ENCODE peak calls at places on chromosomes 1 and 21, in nine cellular contexts. B, Y, A, R, Z, Q, I, V and X are unnamed samples.

GRCh38 chr1:112625696-112626095 is 6.1 kb downstream of the CAPZA1 start:
- DNase-seq in R (no peak), Y (no peak), A (no peak), B (no peak), I (no peak), Z (no peak), V (no peak), Q (no peak), X (no peak)

GRCh38 chr1:15168479-15168878 is 14.9 kb downstream of the TMEM51 start:
- DNase-seq in I (peak), Q (peak), Z (no peak), R (no peak), V (peak), A (peak), Y (no peak), B (no peak), X (peak)

GRCh38 chr1:22738522-22738921 is 27.9 kb downstream of the EPHB2 start:
- DNase-seq in Y (no peak), Z (no peak), R (no peak), V (no peak), A (no peak), I (no peak), B (no peak), Q (no peak), X (no peak)

GRCh38 chr21:23111070-23111605 is 2112.9 kb downstream of the NCAM2 start:
- DNase-seq in Z (no peak), B (no peak), Y (no peak), A (no peak), V (no peak), R (no peak), Q (no peak), I (no peak), X (no peak)

GRCh38 chr21:34822957-34823356 is 154.2 kb downstream of the CLIC6 start:
- DNase-seq in R (no peak), I (no peak), Z (no peak), B (no peak), Y (no peak), Q (no peak), A (peak), V (no peak), X (no peak)

GRCh38 chr1:20411196-20411980 is 74.6 kb downstream of the CAMK2N1 start:
- DNase-seq in V (no peak), B (no peak), A (peak), Q (peak), I (peak), Z (no peak), R (no peak), Y (no peak), X (peak)

GRCh38 chr1:200874694-200875093 is 1.9 kb downstream of the GPR25 start:
- DNase-seq in B (no peak), A (no peak), Z (no peak), Y (no peak), I (no peak), R (no peak), V (no peak), Q (no peak), X (no peak)

GRCh38 chr1:233065655-233066054 is 115.2 kb downstream of the NTPCR start:
- DNase-seq in Y (no peak), I (no peak), A (no peak), V (no peak), Z (no peak), Q (no peak), R (no peak), B (no peak), X (no peak)

DNA sequence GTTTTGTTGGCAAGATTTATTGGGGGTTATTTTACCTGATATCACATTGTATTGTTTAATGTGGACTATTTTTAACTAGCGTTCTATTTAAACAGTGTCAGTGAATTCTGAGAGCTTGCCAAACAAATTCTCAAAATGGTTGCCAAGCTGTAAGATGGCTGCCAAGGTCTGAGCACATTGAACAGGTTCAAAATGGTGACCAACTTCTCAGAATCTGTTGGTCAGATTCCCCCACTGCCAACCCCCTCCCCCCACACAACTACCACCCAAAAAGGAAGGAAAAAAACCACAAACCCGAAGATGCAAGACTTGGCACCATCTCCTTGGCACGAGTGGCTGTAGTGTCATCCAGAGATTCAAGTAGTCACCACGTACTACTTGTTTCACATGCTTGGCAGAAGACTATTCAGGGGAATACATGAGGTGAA is 159.1 kb downstream of the NFIA start:
- DNase-seq in Q (no peak), Z (no peak), V (no peak), I (peak), A (no peak), Y (no peak), B (no peak), R (no peak), X (no peak)
- H3K27ac ChIP-seq in Q (no peak), Z (no peak), V (peak), I (no peak), A (no peak), Y (no peak), B (peak), R (no peak), X (peak)

DNA sequence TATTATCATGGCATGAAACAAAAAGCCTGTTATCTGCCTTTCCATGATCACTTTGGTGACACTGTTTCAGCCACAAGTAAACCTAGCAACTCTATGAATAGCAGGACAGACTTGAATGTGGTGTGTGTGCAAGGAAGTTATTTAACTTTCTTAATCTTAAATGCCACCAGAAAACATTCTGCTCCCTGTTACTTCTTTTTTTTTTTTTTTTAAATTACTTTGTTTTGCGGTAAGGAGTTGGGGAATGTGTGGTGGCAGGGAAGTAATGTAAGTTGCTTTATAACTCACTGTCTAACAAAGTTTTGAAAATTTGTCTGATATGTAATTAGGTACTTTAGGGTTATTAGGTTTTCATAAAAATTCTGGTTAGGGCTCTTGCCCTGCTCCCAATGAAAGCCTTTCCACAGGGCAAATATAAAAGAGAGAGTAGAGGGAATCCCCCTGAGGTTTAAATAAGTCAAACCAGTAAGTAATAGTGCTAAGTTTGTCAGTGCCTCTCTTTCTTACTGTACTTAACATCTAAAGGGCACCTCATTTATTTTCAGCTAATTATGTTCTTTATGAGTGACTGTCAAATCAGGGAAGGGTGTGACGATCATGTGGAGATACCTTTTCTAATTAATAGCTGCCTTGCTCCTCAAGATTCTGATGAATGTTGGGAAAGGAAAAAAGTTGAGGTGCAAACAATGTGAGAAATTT is 39.5 kb downstream of the RASAL2 start:
- DNase-seq in B (no peak), I (no peak), Z (no peak), V (no peak), R (no peak), A (no peak), Q (no peak), Y (no peak), X (no peak)
- H3K27ac ChIP-seq in B (no peak), I (no peak), Z (no peak), V (peak), R (no peak), A (no peak), Q (no peak), Y (no peak), X (peak)

GRCh38 chr1:193179094-193179493 is 7.3 kb downstream of the B3GALT2 start:
- DNase-seq in Y (no peak), B (no peak), I (no peak), V (no peak), Q (no peak), A (no peak), R (no peak), Z (no peak), X (no peak)

GRCh38 chr1:193181985-193182384 is 4.4 kb downstream of the B3GALT2 start:
- DNase-seq in Y (no peak), Q (no peak), Z (no peak), B (no peak), R (no peak), I (peak), V (no peak), A (no peak), X (no peak)

GRCh38 chr1:193183019-193183643 is 3.3 kb downstream of the B3GALT2 start:
- DNase-seq in A (no peak), B (no peak), R (no peak), Q (peak), Z (peak), I (peak), V (no peak), Y (no peak), X (no peak)

GRCh38 chr1:193184776-193185175 is 1.6 kb downstream of the B3GALT2 start:
- DNase-seq in I (no peak), R (no peak), Y (no peak), A (no peak), V (no peak), B (no peak), Q (no peak), Z (no peak), X (no peak)

DNA sequence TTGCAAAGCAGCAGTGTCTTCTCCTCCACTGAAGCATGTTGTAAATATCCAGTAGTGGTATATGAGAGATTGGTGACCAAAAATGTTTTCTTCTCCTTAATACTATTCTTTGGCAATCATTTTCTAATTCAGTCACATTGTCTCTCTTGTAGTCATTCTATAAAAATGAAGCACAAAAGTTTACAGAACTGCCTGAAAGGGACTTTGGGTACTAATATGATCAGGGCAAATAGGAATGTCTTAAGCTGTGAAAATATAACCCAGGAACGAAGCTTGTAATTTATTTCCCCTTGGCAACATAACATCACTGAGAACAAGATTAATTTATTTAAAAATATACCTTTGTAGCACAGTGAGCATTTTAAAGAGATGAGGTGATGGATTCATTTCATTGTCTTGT is 4.9 kb downstream of the B3GALT2 start:
- DNase-seq in Y (no peak), A (no peak), B (no peak), V (no peak), Q (no peak), I (no peak), Z (no peak), R (no peak), X (no peak)
- H3K27ac ChIP-seq in Y (no peak), A (no peak), B (no peak), V (no peak), Q (no peak), I (no peak), Z (no peak), R (no peak), X (no peak)

GRCh38 chr1:27435566-27436203 is 43.3 kb downstream of the GPR3 start:
- DNase-seq in I (no peak), R (no peak), Y (no peak), Q (no peak), B (no peak), V (no peak), A (no peak), Z (peak), X (no peak)

GRCh38 chr1:27444632-27445031 is 45.3 kb downstream of the WASF2 start:
- DNase-seq in Y (no peak), Q (no peak), A (no peak), V (no peak), I (no peak), Z (no peak), B (no peak), R (no peak), X (no peak)

GRCh38 chr1:27436204-27437159 is 44.1 kb downstream of the GPR3 start:
- DNase-seq in B (no peak), Z (peak), R (no peak), A (peak), Y (peak), V (no peak), Q (no peak), I (peak), X (peak)

GRCh38 chr1:27439150-27439549 is 46.7 kb downstream of the GPR3 start:
- DNase-seq in V (no peak), R (no peak), Q (no peak), A (no peak), Z (no peak), B (no peak), I (no peak), Y (no peak), X (no peak)

DNA sequence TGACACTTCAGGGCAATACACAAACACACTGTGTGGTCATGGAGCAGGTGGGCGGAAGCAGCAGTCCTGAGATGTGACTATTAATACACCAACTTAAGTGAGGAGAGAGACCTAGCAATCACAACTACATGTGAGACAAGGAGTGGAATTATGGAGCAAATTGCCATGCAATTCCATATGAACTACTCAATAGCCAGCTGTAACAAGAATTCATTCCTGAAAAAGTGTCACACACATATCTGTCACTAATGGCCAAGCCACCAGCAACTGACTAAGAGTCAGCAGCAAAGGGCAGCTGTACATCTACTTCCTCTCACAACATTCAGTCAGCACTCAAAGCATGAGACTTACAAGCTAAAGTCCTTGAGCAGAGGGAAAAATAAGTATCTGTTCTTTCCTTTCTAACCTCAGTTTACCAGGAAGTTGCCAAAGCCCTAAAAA is 46.2 kb downstream of the GPR3 start:
- DNase-seq in Y (no peak), R (no peak), I (no peak), Q (no peak), V (no peak), Z (no peak), A (no peak), B (no peak), X (no peak)
- H3K27ac ChIP-seq in Y (no peak), R (no peak), I (no peak), Q (no peak), V (peak), Z (peak), A (no peak), B (no peak), X (peak)

GRCh38 chr1:2306151-2306978 is 78.2 kb downstream of the SKI start:
- DNase-seq in V (no peak), Y (no peak), Z (no peak), I (no peak), A (no peak), B (no peak), R (no peak), Q (no peak), X (no peak)

GRCh38 chr1:2308844-2309243 is 80.7 kb downstream of the SKI start:
- DNase-seq in I (no peak), R (no peak), B (no peak), Z (no peak), A (no peak), Y (no peak), Q (no peak), V (no peak), X (no peak)

GRCh38 chr1:2310332-2311183 is 80.8 kb downstream of the MORN1 start:
- DNase-seq in B (no peak), A (no peak), Z (no peak), Q (no peak), I (no peak), R (no peak), V (no peak), Y (no peak), X (no peak)

GRCh38 chr1:2307206-2307605 is 79.1 kb downstream of the SKI start:
- DNase-seq in A (no peak), Y (no peak), R (no peak), V (no peak), I (no peak), Q (no peak), B (no peak), Z (no peak), X (no peak)

DNA sequence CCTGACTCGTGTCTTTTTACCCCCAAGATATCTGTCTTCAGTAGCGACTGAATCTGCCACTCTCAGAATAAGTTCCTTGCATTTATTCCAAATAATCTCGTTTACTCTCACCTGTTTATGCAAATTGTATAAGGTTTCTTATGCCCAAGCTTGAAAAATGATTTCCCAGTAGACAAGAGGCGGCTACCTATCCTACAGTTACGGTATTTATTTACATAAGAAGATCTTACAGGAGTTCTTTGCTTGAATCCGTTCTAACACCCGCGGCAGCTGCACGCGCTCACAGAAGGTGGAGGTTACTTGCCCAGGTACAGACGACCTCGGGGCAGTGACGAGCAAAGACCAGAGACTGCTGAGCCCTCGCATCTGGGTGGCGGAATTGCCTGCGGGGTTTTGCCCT is 79.8 kb downstream of the SKI start:
- DNase-seq in V (no peak), I (no peak), A (no peak), Z (no peak), Q (no peak), Y (no peak), B (no peak), R (no peak), X (no peak)
- H3K27ac ChIP-seq in V (no peak), I (no peak), A (no peak), Z (no peak), Q (no peak), Y (no peak), B (no peak), R (no peak), X (no peak)

GRCh38 chr1:108695515-108695914 is 3.4 kb downstream of the PRPF38B start:
- DNase-seq in B (no peak), I (no peak), Y (no peak), Z (no peak), A (no peak), Q (no peak), R (no peak), V (no peak), X (no peak)
- H3K27ac ChIP-seq in B (no peak), I (no peak), Y (no peak), Z (no peak), A (no peak), Q (no peak), R (no peak), V (no peak), X (no peak)

DNA sequence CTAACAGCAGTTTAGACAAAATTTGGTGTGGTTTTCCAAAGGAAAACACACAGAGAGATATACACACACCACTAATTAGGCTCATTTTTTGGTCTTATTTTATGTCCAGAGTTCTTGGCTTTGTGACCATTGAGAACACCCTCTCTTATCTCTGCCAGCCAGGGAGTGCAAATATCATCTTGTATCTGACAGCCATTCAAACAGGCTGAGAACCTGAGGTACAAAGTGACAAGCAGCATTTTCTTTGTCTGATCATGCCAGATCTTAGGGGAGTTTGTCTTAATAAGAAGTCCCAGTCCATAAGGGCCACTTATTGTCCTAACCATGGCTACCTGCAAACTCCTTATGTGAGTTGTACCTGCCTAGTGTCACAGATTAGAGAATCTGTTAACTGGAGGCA is 1165.2 kb downstream of the BRINP3 start:
- DNase-seq in B (no peak), Q (no peak), Y (no peak), A (no peak), I (no peak), Z (no peak), R (no peak), V (no peak), X (no peak)
- H3K27ac ChIP-seq in B (no peak), Q (no peak), Y (no peak), A (no peak), I (no peak), Z (no peak), R (no peak), V (no peak), X (no peak)

GRCh38 chr1:184387069-184387870 is 441 bp downstream of the C1orf21 start:
- DNase-seq in I (no peak), Z (no peak), R (peak), B (peak), Q (no peak), A (no peak), V (peak), Y (peak), X (no peak)

GRCh38 chr1:184386271-184387068 is at the start of gene C1orf21:
- DNase-seq in Z (no peak), R (peak), Q (peak), Y (peak), V (peak), B (peak), A (peak), I (peak), X (peak)

GRCh38 chr1:184387871-184388670 is 1.2 kb downstream of the C1orf21 start:
- DNase-seq in I (peak), B (peak), Q (peak), R (no peak), A (peak), Y (no peak), Z (no peak), V (peak), X (peak)

GRCh38 chr1:184383772-184384323 is 3.0 kb upstream of the C1orf21 start:
- DNase-seq in R (no peak), I (no peak), V (no peak), B (no peak), A (no peak), Y (no peak), Z (no peak), Q (no peak), X (no peak)

DNA sequence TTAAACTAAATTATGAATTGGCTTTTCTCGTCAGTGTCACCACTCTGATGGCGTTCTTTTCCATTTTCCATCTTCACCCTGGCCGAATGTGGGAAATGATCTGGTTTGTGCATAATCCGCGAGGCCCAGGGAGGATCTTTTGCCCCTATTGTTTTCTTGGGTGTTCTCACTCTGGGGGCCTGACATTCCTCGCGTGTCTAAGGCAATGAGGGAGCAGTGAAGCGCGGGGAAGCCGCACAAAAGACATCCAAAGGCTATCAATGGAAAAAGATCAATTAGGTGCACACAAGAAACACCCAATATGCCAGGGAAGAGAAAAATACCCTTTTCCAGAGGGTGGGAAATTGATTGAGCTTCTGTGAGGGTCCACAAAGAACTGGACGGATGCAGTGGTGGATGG is 966 bp upstream of the C1orf21 start:
- DNase-seq in V (no peak), B (no peak), A (no peak), Q (no peak), R (no peak), Y (no peak), I (no peak), Z (no peak), X (no peak)
- H3K27ac ChIP-seq in V (peak), B (peak), A (peak), Q (no peak), R (no peak), Y (no peak), I (peak), Z (no peak), X (no peak)

GRCh38 chr1:186139706-186140105 is 235.3 kb downstream of the TPR start:
- DNase-seq in I (peak), R (no peak), Q (peak), V (no peak), Y (no peak), B (no peak), Z (no peak), A (no peak), X (no peak)

GRCh38 chr1:186142916-186143315 is 232.1 kb downstream of the TPR start:
- DNase-seq in B (no peak), I (no peak), R (no peak), A (no peak), Y (no peak), Q (no peak), Z (no peak), V (no peak), X (no peak)

GRCh38 chr1:186142159-186142558 is 232.9 kb downstream of the TPR start:
- DNase-seq in Y (no peak), Q (no peak), A (no peak), I (no peak), B (no peak), R (no peak), V (no peak), Z (no peak), X (no peak)

GRCh38 chr1:186143521-186143920 is 231.5 kb downstream of the TPR start:
- DNase-seq in R (no peak), A (no peak), Q (no peak), Z (no peak), B (no peak), I (no peak), V (no peak), Y (no peak), X (no peak)

GRCh38 chr1:186139115-186139514 is 235.9 kb downstream of the TPR start:
- DNase-seq in Q (no peak), Z (no peak), Y (no peak), I (no peak), A (no peak), V (no peak), R (no peak), B (no peak), X (no peak)
- H3K27ac ChIP-seq in Q (no peak), Z (no peak), Y (no peak), I (no peak), A (no peak), V (no peak), R (no peak), B (no peak), X (no peak)